ENCODE peak calls at places on chromosomes 12 and 14, in eight cellular contexts. K is pancreas; D is RWPE1; Y is CD8-positive, alpha-beta memory T cell; L is substantia nigra; W is CD4-positive, alpha-beta T cell; V is astrocyte; X is CD4-positive, CD25-positive, alpha-beta regulatory T cell. U is an unnamed sample.

GRCh38 chr12:95838125-95838524 is 20.6 kb upstream of the SNRPF start:
- DNase-seq in D (no peak), W (no peak), X (no peak), Y (no peak), V (peak; percentile 49), K (no peak), L (no peak), U (peak; percentile 61)

GRCh38 chr12:3165311-3165931 is 88.2 kb downstream of the TSPAN9 start:
- DNase-seq in D (no peak), W (no peak), X (no peak), L (no peak), V (no peak), Y (no peak), K (no peak), U (no peak)

GRCh38 chr12:6754406-6754805 is 1.5 kb upstream of the MLF2 start:
- DNase-seq in L (no peak), W (no peak), K (no peak), Y (no peak), D (no peak), V (no peak), X (no peak), U (no peak)

GRCh38 chr12:100987552-100988277 is 193.1 kb downstream of the ANO4 start:
- DNase-seq in W (no peak), L (peak; percentile 12), K (no peak), Y (no peak), D (peak; percentile 14), V (peak; percentile 66), X (peak; percentile 0), U (peak; percentile 4)

GRCh38 chr12:12018454-12018853 is 52.3 kb upstream of the BCL2L14 start:
- DNase-seq in V (peak; percentile 61), X (no peak), Y (no peak), K (no peak), W (no peak), L (peak; percentile 29), D (peak; percentile 21), U (no peak)

GRCh38 chr12:80778005-80778541 is 61.4 kb downstream of the MYF5 start:
- DNase-seq in X (peak; percentile 31), V (peak; percentile 93), L (no peak), Y (no peak), K (no peak), D (peak; percentile 82), W (no peak), U (peak; percentile 93)

GRCh38 chr14:100644383-100644782 is 57.2 kb upstream of the BEGAIN start:
- DNase-seq in W (no peak), Y (no peak), L (no peak), K (no peak), V (no peak), X (peak; percentile 35), D (no peak), U (no peak)

GRCh38 chr12:104630230-104630670 is 173.5 kb downstream of the CHST11 start:
- DNase-seq in Y (no peak), W (no peak), L (no peak), D (no peak), K (no peak), V (no peak), X (no peak), U (no peak)

GRCh38 chr12:57430117-57430930 is 519 bp downstream of the R3HDM2 start:
- DNase-seq in Y (no peak), V (peak; percentile 26), W (peak; percentile 13), L (no peak), K (peak; percentile 77), D (peak; percentile 7), X (peak; percentile 52), U (peak; percentile 9)

GRCh38 chr12:93883436-93884154 is 206.4 kb downstream of the CRADD start:
- DNase-seq in X (no peak), D (no peak), K (no peak), Y (no peak), W (no peak), L (no peak), V (peak; percentile 84), U (peak; percentile 86)

GRCh38 chr12:87136330-87136976 is 880.3 kb upstream of the MGAT4C start:
- DNase-seq in W (no peak), X (no peak), V (peak; percentile 57), K (no peak), D (no peak), Y (no peak), L (no peak), U (no peak)

GRCh38 chr12:98228619-98229538 is 286.5 kb upstream of the TMPO start:
- DNase-seq in W (no peak), V (no peak), X (no peak), Y (no peak), D (no peak), K (no peak), L (no peak), U (no peak)

GRCh38 chr12:109047081-109047805 is 5.1 kb upstream of the USP30 start:
- DNase-seq in W (no peak), Y (no peak), K (no peak), V (peak; percentile 16), X (no peak), D (no peak), L (no peak), U (no peak)

DNA sequence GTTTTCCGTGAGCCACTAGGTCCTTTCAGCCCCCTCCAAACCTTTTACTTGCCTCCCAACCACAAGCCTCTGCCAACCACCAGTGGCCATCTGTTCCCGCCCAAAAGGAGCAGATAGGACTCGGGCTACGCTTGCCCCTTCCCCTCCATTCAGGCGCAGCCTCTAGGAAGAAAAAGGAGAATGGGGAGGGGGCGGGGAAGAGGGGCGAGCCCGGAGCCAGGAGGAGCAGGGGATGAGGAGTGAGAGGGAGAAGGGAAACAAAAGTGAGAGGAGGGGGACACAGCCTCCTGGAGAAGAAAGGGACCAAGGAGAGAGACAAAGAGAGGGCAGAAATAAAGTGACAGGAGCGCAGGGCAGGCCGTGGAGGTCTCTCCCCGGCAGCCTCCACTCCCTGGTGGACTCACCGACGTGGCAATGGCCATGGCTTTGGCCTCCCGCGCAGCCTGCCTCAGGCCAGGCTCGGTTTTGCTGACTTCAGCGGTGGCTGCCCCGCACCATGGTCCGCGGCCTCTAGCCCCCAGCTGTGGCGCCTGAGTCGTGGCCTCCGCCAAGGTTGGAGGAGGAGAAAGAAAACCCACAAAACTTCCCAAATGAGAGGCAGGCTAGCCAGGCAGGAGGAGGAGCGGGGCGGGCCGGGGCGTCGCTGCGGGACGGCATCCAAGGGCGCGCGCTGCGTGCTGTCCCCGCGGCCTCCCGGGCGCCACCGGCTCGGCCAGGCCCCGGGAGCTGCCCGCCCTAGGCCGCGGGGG is at the start of gene EFS:
- DNase-seq in X (no peak), W (no peak), D (no peak), V (peak; percentile 10), Y (no peak), L (peak; percentile 53), K (no peak), U (no peak)
- H3K27ac ChIP-seq in X (no peak within 1 kb of the TSS), W (no peak within 1 kb of the TSS), D (peak within 1 kb of the TSS; percentile 97), V (peak within 1 kb of the TSS; percentile 19), Y (no peak within 1 kb of the TSS), L (peak within 1 kb of the TSS; percentile 100), K (peak within 1 kb of the TSS; percentile 27), U (no peak within 1 kb of the TSS)

DNA sequence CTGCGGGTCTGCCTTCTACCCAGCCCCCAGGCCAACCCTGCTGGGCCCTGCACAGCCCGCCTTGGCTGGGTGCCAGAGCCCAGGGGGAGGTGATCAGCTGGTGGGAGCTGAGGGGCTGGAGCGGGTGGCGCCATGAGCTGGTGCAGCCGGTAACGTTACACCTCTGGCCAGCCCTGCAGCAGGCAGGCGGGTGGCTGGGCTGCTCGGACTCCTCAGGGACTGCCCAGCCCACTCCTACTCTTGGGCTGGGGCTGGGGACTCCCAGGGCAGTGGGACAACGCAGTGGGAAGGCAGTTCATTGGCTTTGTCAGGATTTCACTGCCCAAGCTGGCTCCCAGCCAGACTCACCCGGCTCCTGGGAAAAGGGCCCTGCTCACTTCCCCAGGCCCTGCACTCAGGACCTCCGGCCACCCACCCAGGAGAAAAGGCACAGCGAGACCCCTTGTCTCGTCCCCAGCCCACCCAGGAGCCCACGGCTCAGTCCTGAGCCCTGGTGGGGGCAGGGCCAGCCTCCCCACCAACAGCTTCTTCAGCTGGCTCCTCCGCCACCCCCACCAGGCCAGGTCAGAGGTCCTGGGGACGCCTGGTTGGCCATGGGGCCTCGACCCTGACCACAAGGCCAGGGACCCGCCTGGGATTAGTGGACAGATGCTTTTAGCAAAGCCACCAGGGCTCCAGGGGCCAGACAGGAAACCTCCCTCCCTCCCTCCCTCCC is 1.0 kb downstream of the PGF start:
- DNase-seq in W (no peak), L (no peak), Y (no peak), V (no peak), K (no peak), D (no peak), X (no peak), U (no peak)
- H3K27ac ChIP-seq in W (no peak overlapping the region), L (no peak overlapping the region), Y (no peak overlapping the region), V (no peak overlapping the region), K (no peak overlapping the region), D (peak overlapping the region; percentile 60), X (no peak overlapping the region), U (no peak overlapping the region)

GRCh38 chr14:56117765-56118610 is at the start of gene PELI2:
- DNase-seq in L (peak; percentile 68), D (no peak), Y (peak; percentile 78), K (peak; percentile 94), V (peak; percentile 51), W (peak; percentile 74), X (peak; percentile 72), U (peak; percentile 40)
- H3K27ac ChIP-seq in L (peak within 1 kb of the TSS; percentile 88), D (peak within 1 kb of the TSS; percentile 43), Y (peak within 1 kb of the TSS; percentile 62), K (peak within 1 kb of the TSS; percentile 97), V (peak within 1 kb of the TSS; percentile 64), W (peak within 1 kb of the TSS; percentile 91), X (peak within 1 kb of the TSS; percentile 79), U (peak within 1 kb of the TSS; percentile 11)

GRCh38 chr12:117046425-117046824 is 52.8 kb downstream of the TESC start:
- DNase-seq in Y (no peak), L (no peak), X (no peak), W (no peak), D (no peak), V (no peak), K (no peak), U (no peak)

GRCh38 chr12:117046861-117047530 is 52.2 kb downstream of the TESC start:
- DNase-seq in W (no peak), D (no peak), X (no peak), Y (no peak), K (no peak), L (no peak), V (no peak), U (no peak)

GRCh38 chr12:117048585-117048904 is 50.7 kb downstream of the TESC start:
- DNase-seq in W (no peak), V (no peak), Y (no peak), L (no peak), K (no peak), X (no peak), D (no peak), U (no peak)

GRCh38 chr12:117049295-117049694 is 49.9 kb downstream of the TESC start:
- DNase-seq in L (no peak), Y (no peak), W (no peak), K (no peak), V (no peak), D (no peak), X (no peak), U (peak; percentile 18)

DNA sequence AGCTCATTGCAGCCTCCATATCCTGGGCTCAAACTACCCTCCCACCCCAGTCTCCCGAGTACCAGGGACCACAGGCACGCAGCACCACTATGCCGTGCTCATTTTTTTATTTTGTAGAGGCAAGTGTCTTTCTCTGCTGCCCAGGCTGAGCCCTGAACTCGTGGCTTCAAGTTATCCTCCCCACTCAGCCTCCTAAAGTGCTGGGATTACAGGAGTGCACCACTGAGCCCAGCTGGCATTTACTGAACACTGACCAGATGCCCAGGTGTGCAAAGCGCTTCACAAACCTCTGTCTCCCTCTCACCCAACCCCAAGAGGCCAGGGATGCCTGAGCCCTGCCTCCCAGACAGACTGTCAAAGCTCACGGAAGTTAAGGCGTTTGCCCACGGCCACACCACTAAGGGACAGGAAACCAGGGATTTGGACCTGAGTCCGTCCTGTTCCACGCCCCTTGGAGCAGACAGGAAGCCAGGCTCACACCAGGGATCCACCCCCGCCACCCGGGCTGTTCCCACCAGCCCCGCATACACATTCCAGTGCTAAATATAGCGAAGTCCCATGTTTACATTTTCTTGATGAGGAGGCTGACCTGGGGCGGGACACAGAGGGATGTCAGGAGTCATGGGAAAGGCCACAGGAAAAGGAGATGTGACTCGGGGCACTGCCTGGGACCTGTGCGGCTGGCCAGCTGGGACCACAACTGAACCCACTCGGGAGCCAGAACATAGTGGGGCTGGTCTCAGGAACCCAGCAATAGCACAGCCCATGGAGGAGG is 51.2 kb downstream of the TESC start:
- DNase-seq in D (no peak), Y (no peak), W (no peak), X (no peak), L (no peak), K (no peak), V (peak; percentile 8), U (peak; percentile 40)
- H3K27ac ChIP-seq in D (no peak overlapping the region), Y (no peak overlapping the region), W (no peak overlapping the region), X (no peak overlapping the region), L (no peak overlapping the region), K (peak overlapping the region; percentile 54), V (no peak overlapping the region), U (no peak overlapping the region)